ENCODE peak calls at places on chromosomes 16 and 17, in four cellular contexts. J is WTC11, S is K562, B is SK-N-SH. I is an unnamed sample.

GRCh38 chr17:72373910-72374741 is 253.3 kb downstream of the SOX9 start:
- DNase-seq in J (no peak), S (no peak), B (peak; percentile 65), I (no peak)

GRCh38 chr16:66746682-66747081 is 4.7 kb downstream of the DYNC1LI2 start:
- DNase-seq in J (no peak), S (no peak), B (no peak), I (no peak)

GRCh38 chr16:49596699-49597291 is 223.2 kb downstream of the C16orf78 start:
- DNase-seq in J (no peak), S (no peak), B (peak; percentile 71), I (no peak)

GRCh38 chr16:81921873-81922584 is 89.2 kb downstream of the SDR42E1 start:
- DNase-seq in J (no peak), S (no peak), B (no peak), I (no peak)

GRCh38 chr16:67431805-67432476 is 1.0 kb downstream of the HSD11B2 start:
- DNase-seq in J (peak; percentile 44), S (no peak), B (peak; percentile 51), I (no peak)

GRCh38 chr17:50564916-50565315 is 4.4 kb downstream of the CACNA1G start:
- DNase-seq in J (no peak), S (no peak), B (peak; percentile 80), I (no peak)

GRCh38 chr17:28379814-28380571 is 8.5 kb downstream of the SARM1 start:
- DNase-seq in J (no peak), S (no peak), B (peak; percentile 76), I (peak; percentile 77)

GRCh38 chr17:39939588-39940419 is 12.3 kb downstream of the LRRC3C start:
- DNase-seq in J (no peak), S (peak; percentile 53), B (peak; percentile 84), I (no peak)

GRCh38 chr17:44912763-44913544 is 2.3 kb downstream of the GFAP start:
- DNase-seq in J (no peak), S (no peak), B (peak; percentile 18), I (no peak)

GRCh38 chr17:47763913-47764582 is 31.0 kb downstream of the TBX21 start:
- DNase-seq in J (no peak), S (no peak), B (no peak), I (no peak)

GRCh38 chr17:49914096-49914490 is 54.9 kb upstream of the DLX4 start:
- DNase-seq in J (no peak), S (no peak), B (no peak), I (no peak)

GRCh38 chr17:40981115-40981514 is 3.0 kb downstream of the KRT40 start:
- DNase-seq in J (no peak), S (no peak), B (no peak), I (no peak)

GRCh38 chr16:68995011-68995504 is 110.4 kb upstream of the HAS3 start:
- DNase-seq in J (peak; percentile 24), S (no peak), B (peak; percentile 19), I (peak; percentile 78)

GRCh38 chr17:69967910-69968411 is 107.1 kb upstream of the KCNJ16 start:
- DNase-seq in J (no peak), S (no peak), B (no peak), I (no peak)

GRCh38 chr16:69365901-69366300 is 14.3 kb upstream of the TMED6 start:
- DNase-seq in J (no peak), S (no peak), B (no peak), I (no peak)

GRCh38 chr17:79001190-79002020 is 8.2 kb downstream of the CANT1 start:
- DNase-seq in J (no peak), S (no peak), B (no peak), I (no peak)

GRCh38 chr16:1309888-1310831 is 724 bp downstream of the UBE2I start:
- DNase-seq in J (no peak), S (peak; percentile 70), B (peak; percentile 67), I (no peak)

GRCh38 chr16:17273142-17273561 is 197.6 kb downstream of the XYLT1 start:
- DNase-seq in J (no peak), S (no peak), B (no peak), I (peak; percentile 35)

GRCh38 chr16:378821-379182 is 3.0 kb downstream of the PGAP6 start:
- DNase-seq in J (no peak), S (no peak), B (no peak), I (no peak)

GRCh38 chr16:787978-788398 is at the start of gene RPUSD1:
- DNase-seq in J (peak; percentile 52), S (no peak), B (no peak), I (no peak)

GRCh38 chr16:9610727-9611126 is 519.3 kb downstream of the HAPSTR1 start:
- DNase-seq in J (no peak), S (no peak), B (no peak), I (no peak)

GRCh38 chr17:79851461-79851817 is 12.2 kb upstream of the CBX4 start:
- DNase-seq in J (no peak), S (no peak), B (no peak), I (no peak)

GRCh38 chr17:49117581-49118230 is 14.9 kb upstream of the B4GALNT2 start:
- DNase-seq in J (no peak), S (no peak), B (no peak), I (no peak)

GRCh38 chr17:72121164-72122001 is 563 bp downstream of the SOX9 start:
- DNase-seq in J (peak; percentile 60), S (no peak), B (peak; percentile 85), I (no peak)

GRCh38 chr17:78641666-78642065 is 64.5 kb upstream of the DNAH17 start:
- DNase-seq in J (no peak), S (no peak), B (no peak), I (no peak)

GRCh38 chr16:11414815-11415775 is 69.8 kb downstream of the RMI2 start:
- DNase-seq in J (no peak), S (no peak), B (no peak), I (no peak)

GRCh38 chr17:48611213-48611612 is 396 bp upstream of the HOXB7 start:
- DNase-seq in J (no peak), S (no peak), B (no peak), I (no peak)

GRCh38 chr17:17738901-17739300 is 57.6 kb downstream of the RAI1 start:
- DNase-seq in J (no peak), S (no peak), B (no peak), I (no peak)

GRCh38 chr16:84608281-84608680 is 9.6 kb downstream of the COTL1 start:
- DNase-seq in J (no peak), S (no peak), B (no peak), I (no peak)

GRCh38 chr16:84607061-84607460 is 10.8 kb downstream of the COTL1 start:
- DNase-seq in J (no peak), S (no peak), B (no peak), I (no peak)

GRCh38 chr16:84605339-84605848 is 12.5 kb downstream of the COTL1 start:
- DNase-seq in J (no peak), S (no peak), B (no peak), I (no peak)

GRCh38 chr16:84606081-84606875 is 11.6 kb downstream of the COTL1 start:
- DNase-seq in J (no peak), S (no peak), B (no peak), I (no peak)

DNA sequence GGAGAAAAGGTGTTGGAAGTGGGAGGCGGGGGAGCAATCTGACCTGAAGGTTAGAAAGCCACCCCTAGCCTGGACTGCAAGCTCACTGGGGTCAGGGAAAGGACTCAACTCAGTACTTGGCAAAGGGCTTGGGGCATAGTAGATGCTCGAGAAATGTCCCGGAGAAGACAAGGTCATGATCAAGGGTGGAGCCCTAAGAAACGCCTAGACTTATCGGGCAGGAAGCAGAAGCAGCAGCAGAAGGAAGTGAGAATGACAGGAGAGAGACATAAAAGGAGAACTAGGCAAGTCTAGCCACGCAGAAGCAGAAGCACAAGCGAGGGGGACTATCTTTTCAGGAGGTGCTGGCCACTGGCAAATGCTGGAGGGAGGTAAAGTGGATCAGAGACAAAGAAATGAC is 10.2 kb downstream of the COTL1 start:
- DNase-seq in J (no peak), S (no peak), B (no peak), I (no peak)
- TF ChIP-seq FOXJ3 in J (no peak), S (no peak), B (no peak), I (no peak)

GRCh38 chr16:87077750-87078127 is 239.5 kb downstream of the C16orf95 start:
- DNase-seq in J (no peak), S (no peak), B (no peak), I (no peak)

GRCh38 chr16:87075319-87075860 is 241.8 kb downstream of the C16orf95 start:
- DNase-seq in J (no peak), S (no peak), B (no peak), I (no peak)

GRCh38 chr16:87076331-87076949 is 240.8 kb downstream of the C16orf95 start:
- DNase-seq in J (no peak), S (no peak), B (no peak), I (no peak)

GRCh38 chr16:87074635-87075318 is 242.4 kb downstream of the C16orf95 start:
- DNase-seq in J (no peak), S (no peak), B (no peak), I (no peak)

DNA sequence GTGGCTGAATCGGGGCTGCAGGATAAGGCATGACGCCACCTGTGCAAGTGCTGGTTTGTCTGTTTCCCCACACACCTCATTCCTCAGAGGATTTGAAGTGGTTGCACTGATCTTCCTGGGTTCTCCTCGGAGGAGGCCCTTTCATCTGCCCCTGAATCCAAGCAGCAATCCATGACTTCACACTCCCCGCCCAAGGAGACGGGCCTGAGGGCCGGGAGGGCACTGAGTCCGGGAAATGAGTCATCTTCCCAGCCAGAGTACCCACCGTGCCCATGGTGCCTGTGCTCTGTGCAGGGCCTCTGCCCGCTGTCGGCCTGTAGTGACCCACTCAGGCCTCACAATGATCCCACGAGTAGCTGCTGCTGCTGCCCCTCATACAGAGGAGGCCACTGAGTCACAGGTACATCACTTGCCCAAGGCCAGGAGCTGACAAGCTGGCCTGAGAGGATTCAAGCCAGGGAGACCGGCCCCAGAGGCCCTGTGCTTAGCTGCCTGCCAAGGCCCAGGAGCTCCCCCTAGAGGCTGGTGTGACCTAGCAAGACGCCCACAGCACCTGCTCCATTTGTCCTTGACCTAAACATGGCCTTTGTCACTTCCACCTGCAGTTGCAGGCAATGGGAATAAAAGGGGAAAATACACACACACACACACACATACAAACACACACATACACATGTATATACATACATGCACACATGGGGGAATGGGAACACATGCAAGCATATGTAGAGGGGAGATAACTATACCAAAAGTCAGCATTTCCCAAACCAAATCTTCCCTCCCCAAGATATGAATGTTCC is 240.0 kb downstream of the C16orf95 start:
- DNase-seq in J (peak; percentile 90), S (peak; percentile 56), B (peak; percentile 38), I (peak; percentile 63)
- TF ChIP-seq FOXJ3 in J (no peak), S (no peak), B (no peak), I (no peak)

GRCh38 chr16:80174416-80174815 is 366.4 kb upstream of the DYNLRB2 start:
- DNase-seq in J (no peak), S (no peak), B (no peak), I (peak; percentile 41)
- TF ChIP-seq FOXJ3 in J (no peak), S (no peak), B (no peak), I (no peak)

DNA sequence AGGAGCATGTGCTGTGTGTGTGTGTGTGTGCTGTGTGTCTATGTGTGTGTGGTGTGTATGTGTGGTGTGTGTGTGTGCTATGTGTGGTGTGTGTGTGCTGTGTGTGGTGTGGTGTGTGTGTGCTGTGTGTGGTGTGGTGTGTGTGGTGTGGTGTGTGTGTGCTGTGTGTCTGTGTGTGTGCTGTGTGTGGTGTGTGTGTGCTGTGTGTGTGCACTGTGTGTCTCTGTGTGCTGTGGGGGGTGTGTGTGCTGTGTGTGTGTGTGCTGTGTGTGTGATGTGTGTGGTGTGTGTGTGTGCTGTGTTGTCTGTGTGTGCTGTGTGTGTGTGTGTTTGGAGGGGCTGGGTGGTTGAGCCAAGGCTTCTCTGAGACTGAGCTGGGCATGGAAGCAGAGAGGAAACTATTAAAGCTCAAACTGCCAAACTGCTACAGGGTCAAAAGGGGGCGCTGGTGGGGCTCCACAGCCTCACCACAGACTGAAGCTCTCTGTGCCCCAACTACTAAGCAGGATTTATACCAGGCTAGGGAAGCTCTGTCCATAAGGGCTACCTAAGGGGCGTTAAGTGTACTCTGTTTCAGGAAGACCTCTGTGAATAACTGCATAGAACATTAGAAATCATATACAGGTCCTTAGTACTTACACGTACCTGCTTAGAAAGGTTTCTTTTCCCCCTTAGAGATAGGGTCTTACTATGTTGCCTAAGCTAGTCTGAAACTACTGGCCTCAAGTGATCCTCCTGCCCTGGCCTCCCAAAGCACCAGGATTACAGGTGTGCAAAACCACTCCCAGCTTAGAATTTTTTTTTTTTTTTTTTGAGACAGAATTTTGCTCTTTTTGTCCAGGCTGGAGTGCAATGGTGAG is 27.8 kb upstream of the GHDC start:
- DNase-seq in J (peak; percentile 61), S (peak; percentile 48), B (peak; percentile 77), I (peak; percentile 56)
- TF ChIP-seq FOXJ3 in J (no peak), S (no peak), B (no peak), I (no peak)

I was measured in HepG2.